ENCODE peak calls at places on chromosomes 4 and X, in four cellular contexts. One of them, this sample, is unnamed.

GRCh38 chrX:50779694-50780093 is 34.3 kb downstream of the SHROOM4 start:
- DNase-seq in AG10803: peak
- DNase-seq in GM12865: no peak
- DNase-seq in choroid plexus epithelial cell: peak
- DNase-seq in this sample: no peak

GRCh38 chr4:23999714-24000113 is 109.9 kb upstream of the PPARGC1A start:
- DNase-seq in AG10803: no peak
- DNase-seq in choroid plexus epithelial cell: no peak
- DNase-seq in GM12865: no peak
- DNase-seq in this sample: no peak

GRCh38 chr4:100290585-100290984 is 100.3 kb upstream of the DDIT4L start:
- DNase-seq in AG10803: peak
- DNase-seq in GM12865: no peak
- DNase-seq in choroid plexus epithelial cell: no peak
- DNase-seq in this sample: peak

GRCh38 chr4:187124311-187124710 is 400.7 kb upstream of the FAT1 start:
- DNase-seq in AG10803: no peak
- DNase-seq in choroid plexus epithelial cell: peak
- DNase-seq in GM12865: no peak
- DNase-seq in this sample: no peak

GRCh38 chr4:143357161-143357845 is 20.6 kb downstream of the GAB1 start:
- DNase-seq in AG10803: no peak
- DNase-seq in choroid plexus epithelial cell: no peak
- DNase-seq in GM12865: peak
- DNase-seq in this sample: no peak

GRCh38 chr4:38163216-38164006 is 203.2 kb downstream of the PTTG2 start:
- DNase-seq in GM12865: no peak
- DNase-seq in choroid plexus epithelial cell: peak
- DNase-seq in AG10803: peak
- DNase-seq in this sample: peak

GRCh38 chr4:665381-665750 is 8.7 kb downstream of the ATP5ME start:
- DNase-seq in choroid plexus epithelial cell: no peak
- DNase-seq in GM12865: no peak
- DNase-seq in AG10803: no peak
- DNase-seq in this sample: no peak

GRCh38 chr4:111398906-111399330 is 746.3 kb upstream of the FAM241A start:
- DNase-seq in choroid plexus epithelial cell: peak
- DNase-seq in GM12865: no peak
- DNase-seq in AG10803: peak
- DNase-seq in this sample: no peak

GRCh38 chr4:40515398-40516293 is 114.0 kb downstream of the RBM47 start:
- DNase-seq in choroid plexus epithelial cell: peak
- DNase-seq in GM12865: peak
- DNase-seq in AG10803: peak
- DNase-seq in this sample: no peak

GRCh38 chr4:67273676-67274075 is 271.6 kb downstream of the CENPC start:
- DNase-seq in choroid plexus epithelial cell: no peak
- DNase-seq in AG10803: no peak
- DNase-seq in GM12865: no peak
- DNase-seq in this sample: no peak

GRCh38 chr4:112704991-112705845 is 68.3 kb downstream of the LARP7 start:
- DNase-seq in GM12865: no peak
- DNase-seq in choroid plexus epithelial cell: peak
- DNase-seq in AG10803: peak
- DNase-seq in this sample: peak

GRCh38 chr4:76028242-76028859 is 5.1 kb upstream of the CXCL10 start:
- DNase-seq in GM12865: no peak
- DNase-seq in AG10803: no peak
- DNase-seq in choroid plexus epithelial cell: peak
- DNase-seq in this sample: no peak

GRCh38 chrX:133921764-133922389 is 63.5 kb downstream of the GPC3 start:
- DNase-seq in GM12865: peak
- DNase-seq in choroid plexus epithelial cell: peak
- DNase-seq in AG10803: peak
- DNase-seq in this sample: no peak

DNA sequence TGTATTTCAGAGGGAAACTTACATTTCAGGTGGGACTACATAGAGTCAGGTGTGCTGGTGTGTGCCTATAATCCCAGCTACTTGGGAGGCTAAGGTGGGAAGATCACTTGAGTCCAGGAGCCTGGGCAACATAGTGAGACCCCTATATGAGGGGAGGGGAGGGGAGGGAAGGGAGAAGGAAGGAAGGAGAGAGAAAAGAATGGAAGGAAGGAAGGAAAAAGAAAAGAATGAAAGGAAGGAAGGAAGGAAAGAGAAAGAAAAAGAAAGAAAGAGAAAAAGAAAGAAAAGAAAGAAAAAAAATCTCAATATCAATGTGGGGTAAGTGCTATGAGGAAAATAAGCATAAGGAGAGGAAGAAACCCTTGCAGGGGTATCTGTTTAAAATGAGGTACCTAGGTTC is 43.6 kb upstream of the RAB33B start:
- DNase-seq in choroid plexus epithelial cell: no peak
- DNase-seq in GM12865: no peak
- DNase-seq in AG10803: no peak
- DNase-seq in this sample: no peak
- TF ChIP-seq CTCF in choroid plexus epithelial cell: no peak
- TF ChIP-seq CTCF in GM12865: no peak
- TF ChIP-seq CTCF in AG10803: no peak
- TF ChIP-seq CTCF in this sample: no peak

GRCh38 chr4:94135701-94136100 is 72.0 kb upstream of the SMARCAD1 start:
- DNase-seq in choroid plexus epithelial cell: peak
- DNase-seq in AG10803: no peak
- DNase-seq in GM12865: no peak
- DNase-seq in this sample: no peak
- TF ChIP-seq CTCF in choroid plexus epithelial cell: no peak
- TF ChIP-seq CTCF in AG10803: no peak
- TF ChIP-seq CTCF in GM12865: no peak
- TF ChIP-seq CTCF in this sample: no peak

GRCh38 chrX:121581885-121582284 is 534.5 kb downstream of the GLUD2 start:
- DNase-seq in AG10803: no peak
- DNase-seq in GM12865: no peak
- DNase-seq in choroid plexus epithelial cell: peak
- DNase-seq in this sample: no peak

GRCh38 chrX:121579016-121579760 is 531.8 kb downstream of the GLUD2 start:
- DNase-seq in AG10803: peak
- DNase-seq in choroid plexus epithelial cell: peak
- DNase-seq in GM12865: peak
- DNase-seq in this sample: no peak
- TF ChIP-seq CTCF in AG10803: peak
- TF ChIP-seq CTCF in choroid plexus epithelial cell: peak
- TF ChIP-seq CTCF in GM12865: peak
- TF ChIP-seq CTCF in this sample: peak

DNA sequence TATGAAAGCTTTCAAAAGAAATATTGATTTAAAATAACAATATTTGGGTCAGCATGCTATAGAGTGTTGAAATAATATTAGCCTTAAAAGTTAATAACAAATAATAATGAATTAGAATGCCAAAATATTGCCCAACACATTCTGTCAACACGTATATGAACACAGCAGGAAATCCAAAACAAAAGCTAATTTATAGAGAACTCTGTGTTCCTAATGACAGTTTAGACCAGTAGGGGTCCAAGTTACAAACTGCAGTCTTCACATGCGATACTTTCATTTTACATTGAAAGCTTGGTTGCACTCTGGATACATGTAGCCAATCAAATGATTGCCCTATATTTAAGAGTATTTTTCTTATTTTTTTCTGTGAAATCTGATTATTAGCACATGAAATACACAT is 274.4 kb downstream of the DCTD start:
- DNase-seq in choroid plexus epithelial cell: peak
- DNase-seq in AG10803: peak
- DNase-seq in GM12865: peak
- DNase-seq in this sample: peak
- TF ChIP-seq CTCF in choroid plexus epithelial cell: peak
- TF ChIP-seq CTCF in AG10803: peak
- TF ChIP-seq CTCF in GM12865: peak
- TF ChIP-seq CTCF in this sample: peak

GRCh38 chr4:6120361-6120760 is 80.0 kb downstream of the JAKMIP1 start:
- DNase-seq in choroid plexus epithelial cell: no peak
- DNase-seq in AG10803: no peak
- DNase-seq in GM12865: no peak
- DNase-seq in this sample: no peak
- TF ChIP-seq CTCF in choroid plexus epithelial cell: no peak
- TF ChIP-seq CTCF in AG10803: no peak
- TF ChIP-seq CTCF in GM12865: no peak
- TF ChIP-seq CTCF in this sample: no peak

DNA sequence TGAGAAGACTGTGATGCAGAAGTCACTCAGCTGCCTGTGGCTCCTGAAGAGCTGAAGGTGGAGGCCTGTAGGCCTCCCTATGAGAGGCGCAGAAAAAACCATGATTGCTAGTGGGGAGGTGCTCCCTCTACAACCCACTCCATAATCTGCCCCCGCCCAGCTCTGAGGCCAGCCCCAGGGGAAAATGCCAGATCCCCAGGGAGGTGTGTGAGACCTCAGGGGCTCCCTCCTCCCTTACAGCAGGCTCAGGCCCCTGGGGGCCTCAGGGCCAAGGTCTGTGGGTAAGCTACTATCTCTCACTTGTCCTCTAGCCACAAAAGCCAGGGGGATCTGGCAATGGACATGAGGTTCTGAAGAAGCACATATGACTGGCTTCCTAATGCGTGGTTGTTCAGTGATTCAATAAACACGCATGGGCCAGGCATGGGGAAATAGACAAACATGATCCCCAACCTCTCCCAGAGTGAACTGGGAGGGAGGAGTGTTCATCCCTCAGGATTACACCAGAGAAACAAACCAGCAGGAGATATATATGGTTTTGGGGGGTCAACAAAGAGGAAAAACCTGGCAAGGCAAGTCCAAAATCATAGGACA is 51.0 kb upstream of the MTM1 start:
- DNase-seq in AG10803: peak
- DNase-seq in GM12865: no peak
- DNase-seq in choroid plexus epithelial cell: peak
- DNase-seq in this sample: no peak
- TF ChIP-seq CTCF in AG10803: no peak
- TF ChIP-seq CTCF in GM12865: no peak
- TF ChIP-seq CTCF in choroid plexus epithelial cell: no peak
- TF ChIP-seq CTCF in this sample: no peak

GRCh38 chr4:3148926-3149325 is 74.4 kb downstream of the HTT start:
- DNase-seq in choroid plexus epithelial cell: no peak
- DNase-seq in GM12865: no peak
- DNase-seq in AG10803: no peak
- DNase-seq in this sample: no peak

DNA sequence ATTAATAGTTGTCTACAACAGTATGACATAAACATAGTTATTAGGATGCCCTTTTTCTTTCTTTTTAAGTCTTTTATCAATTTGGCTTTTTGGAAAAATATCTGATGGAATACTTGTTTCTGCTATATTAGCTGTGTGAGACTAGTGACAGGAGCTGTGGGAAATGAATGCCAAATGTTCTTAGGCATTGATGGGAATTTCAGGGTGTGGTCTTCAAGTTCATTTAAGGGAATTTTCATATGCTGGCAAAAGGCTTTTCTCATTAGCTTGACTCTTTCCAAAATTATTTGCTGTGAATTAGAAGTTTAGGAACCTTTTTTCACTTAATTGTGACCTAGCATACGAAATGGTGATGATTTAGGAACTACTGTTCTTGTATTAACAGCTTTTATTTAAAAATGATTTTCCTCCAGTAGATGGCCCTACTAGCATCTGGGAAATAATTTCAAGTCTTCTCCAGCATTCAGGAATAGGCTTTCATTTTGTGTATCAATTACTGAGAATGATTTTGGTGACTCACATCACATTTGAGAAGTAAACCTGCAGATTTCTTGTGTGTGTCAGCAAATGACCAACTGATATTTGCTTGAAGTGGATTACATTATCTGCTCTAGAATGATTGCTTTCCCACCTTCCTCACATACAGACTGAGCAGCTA is 70.9 kb downstream of the HTT start:
- DNase-seq in GM12865: no peak
- DNase-seq in choroid plexus epithelial cell: peak
- DNase-seq in AG10803: peak
- DNase-seq in this sample: peak
- TF ChIP-seq CTCF in GM12865: no peak
- TF ChIP-seq CTCF in choroid plexus epithelial cell: peak
- TF ChIP-seq CTCF in AG10803: peak
- TF ChIP-seq CTCF in this sample: peak

GRCh38 chrX:19912-20571 is 261.1 kb upstream of the PLCXD1 start:
- DNase-seq in GM12865: peak
- DNase-seq in AG10803: peak
- DNase-seq in choroid plexus epithelial cell: no peak
- DNase-seq in this sample: no peak
- TF ChIP-seq CTCF in GM12865: no peak
- TF ChIP-seq CTCF in AG10803: no peak
- TF ChIP-seq CTCF in choroid plexus epithelial cell: no peak
- TF ChIP-seq CTCF in this sample: no peak

This sample was measured in HFFc6.